ENCODE peak calls at places on chromosomes 6 and 20, in ten cellular contexts. N, V, C, R, L, W, K, Y, G and T are unnamed samples.

GRCh38 chr6:64249129-64249528 is 613.5 kb downstream of the PHF3 start:
- DNase-seq in K (no peak), W (no peak), C (no peak), N (no peak), G (no peak), Y (no peak), L (no peak), R (no peak), V (no peak), T (no peak)

GRCh38 chr6:106085984-106086832 is at the start of gene PRDM1:
- DNase-seq in R (no peak), C (peak; percentile 74), K (peak; percentile 87), W (peak; percentile 95), Y (peak; percentile 81), V (peak; percentile 82), N (peak; percentile 66), G (peak; percentile 89), L (peak; percentile 92), T (peak; percentile 98)

GRCh38 chr20:62831361-62831788 is 14.5 kb downstream of the COL9A3 start:
- DNase-seq in L (peak; percentile 84), G (no peak), C (no peak), R (no peak), W (peak; percentile 76), N (no peak), K (no peak), V (no peak), Y (no peak), T (peak; percentile 58)

GRCh38 chr6:128801621-128802020 is 81.3 kb upstream of the LAMA2 start:
- DNase-seq in W (no peak), Y (no peak), K (no peak), L (no peak), C (no peak), N (no peak), R (no peak), G (no peak), V (no peak), T (no peak)

GRCh38 chr20:50567860-50568548 is 57.8 kb downstream of the PTPN1 start:
- DNase-seq in L (no peak), N (no peak), K (no peak), W (no peak), G (no peak), C (no peak), Y (no peak), V (no peak), R (no peak), T (no peak)

GRCh38 chr6:35370124-35370741 is 27.9 kb downstream of the PPARD start:
- DNase-seq in R (no peak), N (no peak), V (no peak), L (peak; percentile 40), C (no peak), K (peak; percentile 85), G (no peak), W (peak; percentile 50), Y (peak; percentile 73), T (peak; percentile 81)

GRCh38 chr6:89917216-89917615 is 22.9 kb downstream of the GJA10 start:
- DNase-seq in G (no peak), W (no peak), Y (no peak), V (no peak), R (no peak), C (no peak), K (no peak), N (no peak), L (no peak), T (no peak)

GRCh38 chr6:143260857-143261256 is 189.6 kb downstream of the ADAT2 start:
- DNase-seq in R (no peak), W (no peak), N (no peak), Y (no peak), V (no peak), L (no peak), C (no peak), G (no peak), K (no peak), T (no peak)

GRCh38 chr6:113735487-113735886 is 121.7 kb upstream of the MARCKS start:
- DNase-seq in N (no peak), V (no peak), K (no peak), W (no peak), G (no peak), Y (no peak), L (no peak), C (no peak), R (no peak), T (no peak)

GRCh38 chr6:146381486-146381885 is 162.1 kb upstream of the RAB32 start:
- DNase-seq in W (no peak), C (no peak), G (peak; percentile 50), V (no peak), L (no peak), R (no peak), Y (no peak), K (no peak), N (no peak), T (no peak)

GRCh38 chr6:103893082-103893481 is 966.6 kb downstream of the HACE1 start:
- DNase-seq in V (no peak), N (no peak), C (no peak), L (no peak), K (no peak), Y (no peak), W (no peak), G (no peak), R (no peak), T (no peak)

GRCh38 chr6:89793586-89793985 is 26.0 kb downstream of the MDN1 start:
- DNase-seq in G (no peak), W (no peak), Y (no peak), L (no peak), R (no peak), V (no peak), C (no peak), K (no peak), N (no peak), T (no peak)

GRCh38 chr20:10171864-10172751 is 46.5 kb upstream of the SNAP25 start:
- DNase-seq in K (no peak), R (no peak), N (no peak), L (peak; percentile 73), W (peak; percentile 22), Y (no peak), V (peak; percentile 66), G (peak; percentile 71), C (no peak), T (peak; percentile 64)

GRCh38 chr6:37060195-37060559 is 54.7 kb downstream of the FGD2 start:
- DNase-seq in L (no peak), N (no peak), R (no peak), C (no peak), Y (no peak), G (no peak), V (no peak), W (no peak), K (no peak), T (no peak)

GRCh38 chr20:50715694-50716093 is 15.7 kb upstream of the PARD6B start:
- DNase-seq in W (no peak), K (no peak), L (no peak), V (no peak), G (no peak), C (no peak), N (no peak), R (no peak), Y (no peak), T (no peak)

GRCh38 chr6:90466191-90466940 is 120.5 kb downstream of the MAP3K7 start:
- DNase-seq in R (no peak), K (no peak), V (no peak), W (no peak), Y (no peak), L (no peak), G (no peak), C (peak; percentile 24), N (no peak), T (no peak)

GRCh38 chr20:63858393-63859165 is 2.7 kb upstream of the ABHD16B start:
- DNase-seq in V (peak; percentile 67), N (no peak), L (no peak), G (peak; percentile 66), R (no peak), K (peak; percentile 59), W (no peak), C (peak; percentile 56), Y (no peak), T (peak; percentile 85)
- H3K4me3 ChIP-seq in V (no peak overlapping the region), N (no peak overlapping the region), L (no peak overlapping the region), G (peak overlapping the region; percentile 37), R (no peak overlapping the region), K (no peak overlapping the region), W (no peak overlapping the region), C (no peak overlapping the region), Y (no peak overlapping the region), T (no peak overlapping the region)

DNA sequence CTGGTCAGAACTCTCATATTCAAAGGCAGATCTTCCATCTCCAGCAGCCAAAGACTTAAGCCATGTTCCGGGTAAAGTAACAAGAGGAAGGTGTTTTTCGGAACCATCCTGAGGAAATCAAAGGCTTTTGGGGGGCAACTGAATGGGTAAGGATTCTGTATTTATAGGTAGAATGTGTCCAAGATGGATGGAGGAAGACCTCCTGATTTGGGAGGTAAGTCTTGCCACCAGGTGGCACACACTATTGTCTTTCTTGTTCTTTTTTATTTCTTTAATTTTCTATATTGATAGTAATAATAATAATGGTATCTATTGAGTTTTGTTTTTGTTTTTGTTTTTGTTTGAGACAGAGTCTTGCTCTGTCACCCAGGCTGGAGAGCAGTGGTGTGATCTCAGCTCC is 53.0 kb upstream of the UBR2 start:
- DNase-seq in G (no peak), K (no peak), L (no peak), C (no peak), V (no peak), W (no peak), N (no peak), R (no peak), Y (no peak), T (no peak)
- TF ChIP-seq CTCF in G (peak; percentile 35), K (no peak), L (no peak), C (peak; percentile 9), V (no peak), W (no peak), N (no peak), R (no peak), Y (peak; percentile 45), T (no peak)

DNA sequence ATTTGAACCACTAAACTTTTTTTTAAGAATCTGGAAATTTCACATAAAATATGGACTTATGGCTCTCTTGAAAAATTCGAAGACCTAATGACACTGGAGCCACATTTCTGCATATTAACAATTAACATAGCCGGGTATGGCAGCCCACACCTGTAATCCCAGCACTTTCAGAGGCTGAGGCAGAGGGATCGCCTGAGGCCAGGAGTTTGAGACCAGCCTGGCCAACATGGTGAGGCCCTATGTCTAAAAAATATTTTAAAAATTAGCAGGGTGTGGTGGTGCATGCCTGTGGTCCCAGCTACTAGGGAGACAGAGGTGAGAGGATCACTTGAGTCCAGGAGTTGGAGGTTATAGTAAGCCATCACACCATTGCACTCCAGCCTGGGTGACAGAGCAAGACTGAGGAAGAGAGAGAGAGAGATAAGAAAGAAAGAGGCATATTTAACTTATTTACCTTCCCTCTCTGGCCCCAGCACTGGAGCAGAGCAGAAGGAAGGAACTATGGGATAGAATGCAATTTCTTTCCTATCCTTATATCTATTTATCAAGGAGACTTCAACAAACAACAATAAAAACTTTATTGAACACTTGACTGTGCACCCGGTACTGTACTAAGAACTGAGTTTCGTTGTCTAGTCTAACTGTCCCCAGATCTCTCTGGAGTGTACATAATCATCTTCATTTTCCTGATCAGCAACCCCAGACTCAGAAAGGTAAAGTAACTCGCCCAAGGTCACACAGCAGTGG is 63.6 kb upstream of the EYA2 start:
- DNase-seq in R (no peak), L (no peak), C (no peak), W (no peak), G (no peak), Y (no peak), N (no peak), K (no peak), V (no peak), T (no peak)
- TF ChIP-seq POLR2AphosphoS5 in R (no peak), L (no peak), C (no peak), W (no peak), G (no peak), Y (no peak), N (no peak), K (no peak), V (no peak), T (no peak)

GRCh38 chr6:107531868-107532267 is 42.0 kb downstream of the SOBP start:
- DNase-seq in Y (no peak), G (no peak), W (no peak), N (no peak), K (no peak), V (no peak), L (no peak), C (no peak), R (no peak), T (no peak)
- H3K4me3 ChIP-seq in Y (no peak overlapping the region), G (no peak overlapping the region), W (no peak overlapping the region), N (no peak overlapping the region), K (no peak overlapping the region), V (no peak overlapping the region), L (no peak overlapping the region), C (no peak overlapping the region), R (no peak overlapping the region), T (no peak overlapping the region)